ENCODE peak calls at places on chromosomes 4 and X, in five cellular contexts. B is MM.1S, T is endodermal cell, L is mesendoderm, P is NT2/D1. I is an unnamed sample.

GRCh38 chr4:109406337-109406931 is 27.2 kb upstream of the SEC24B start:
- DNase-seq in B (peak), T (peak), L (peak), P (peak), I (peak)

GRCh38 chrX:47992093-47992375 is 11.8 kb downstream of the ZNF182 start:
- DNase-seq in B (no peak), T (no peak), L (no peak), P (no peak), I (no peak)

GRCh38 chrX:31708116-31708515 is 636.3 kb upstream of the FTHL17 start:
- DNase-seq in B (no peak), T (no peak), L (no peak), P (no peak), I (no peak)

GRCh38 chr4:78320353-78320935 is 231.1 kb upstream of the ANXA3 start:
- DNase-seq in B (no peak), T (no peak), L (no peak), P (no peak), I (no peak)

GRCh38 chrX:26851981-26852380 is 611.2 kb downstream of the PPP4R3C start:
- DNase-seq in B (peak), T (no peak), L (peak), P (peak), I (peak)

GRCh38 chr4:147336252-147336651 is 144.6 kb upstream of the EDNRA start:
- DNase-seq in B (no peak), T (no peak), L (no peak), P (no peak), I (no peak)

GRCh38 chr4:123777297-123777859 is 380.8 kb downstream of the SPRY1 start:
- DNase-seq in B (no peak), T (no peak), L (no peak), P (no peak), I (no peak)

GRCh38 chr4:124432500-124432899 is 280.0 kb downstream of the ANKRD50 start:
- DNase-seq in B (no peak), T (no peak), L (no peak), P (no peak), I (no peak)

GRCh38 chr4:54281060-54281781 is 52.1 kb downstream of the PDGFRA start:
- DNase-seq in B (no peak), T (no peak), L (no peak), P (no peak), I (no peak)

GRCh38 chr4:119103263-119103662 is 32.4 kb upstream of the MYOZ2 start:
- DNase-seq in B (no peak), T (no peak), L (peak), P (no peak), I (peak)

GRCh38 chr4:167622481-167623240 is 388.4 kb upstream of the SPOCK3 start:
- DNase-seq in B (peak), T (peak), L (peak), P (peak), I (peak)

GRCh38 chr4:26826721-26827120 is 33.9 kb upstream of the STIM2 start:
- DNase-seq in B (no peak), T (no peak), L (no peak), P (no peak), I (no peak)

GRCh38 chrX:1164322-1165288 is 47.8 kb downstream of the CRLF2 start:
- DNase-seq in B (peak), T (peak), L (no peak), P (no peak), I (no peak)

GRCh38 chrX:116204947-116205346 is 34.4 kb downstream of the AGTR2 start:
- DNase-seq in B (peak), T (no peak), L (peak), P (no peak), I (peak)

GRCh38 chr4:158459085-158459820 is 62.4 kb upstream of the RXFP1 start:
- DNase-seq in B (no peak), T (peak), L (peak), P (no peak), I (no peak)

GRCh38 chr4:46818604-46819003 is 90.4 kb downstream of the COX7B2 start:
- DNase-seq in B (no peak), T (no peak), L (no peak), P (no peak), I (no peak)

GRCh38 chr4:153529646-153530045 is 63.5 kb downstream of the TMEM131L start:
- DNase-seq in B (no peak), T (no peak), L (no peak), P (no peak), I (no peak)

GRCh38 chr4:56995525-56995924 is 16.8 kb downstream of the POLR2B start:
- DNase-seq in B (no peak), T (no peak), L (no peak), P (no peak), I (no peak)

GRCh38 chrX:121871122-121871521 is 823.7 kb downstream of the GLUD2 start:
- DNase-seq in B (no peak), T (no peak), L (no peak), P (no peak), I (no peak)

GRCh38 chr4:52244773-52245360 is 193.8 kb downstream of the SPATA18 start:
- DNase-seq in B (no peak), T (no peak), L (no peak), P (no peak), I (no peak)

GRCh38 chrX:21408776-21409175 is 34.6 kb downstream of the CNKSR2 start:
- DNase-seq in B (no peak), T (no peak), L (no peak), P (no peak), I (no peak)

GRCh38 chr4:185772391-185773093 is 39.5 kb downstream of the SORBS2 start:
- DNase-seq in B (peak), T (no peak), L (no peak), P (no peak), I (no peak)

GRCh38 chr4:133270021-133270570 is 121.0 kb downstream of the PCDH10 start:
- DNase-seq in B (peak), T (peak), L (peak), P (no peak), I (no peak)

GRCh38 chrX:38516196-38516595 is 45.1 kb upstream of the TSPAN7 start:
- DNase-seq in B (no peak), T (no peak), L (no peak), P (no peak), I (no peak)

GRCh38 chr4:173666-174314 is 49.5 kb downstream of the ZNF718 start:
- DNase-seq in B (no peak), T (no peak), L (peak), P (peak), I (no peak)

GRCh38 chr4:158538911-158539310 is 17.2 kb downstream of the RXFP1 start:
- DNase-seq in B (no peak), T (no peak), L (no peak), P (no peak), I (no peak)

GRCh38 chr4:128006592-128006991 is 41.4 kb downstream of the ABHD18 start:
- DNase-seq in B (no peak), T (no peak), L (no peak), P (no peak), I (no peak)

GRCh38 chrX:43350935-43351334 is 305.2 kb upstream of the MAOA start:
- DNase-seq in B (no peak), T (no peak), L (no peak), P (no peak), I (no peak)

GRCh38 chr4:53992785-53993184 is 71.6 kb downstream of the CHIC2 start:
- DNase-seq in B (no peak), T (no peak), L (no peak), P (no peak), I (no peak)

GRCh38 chr4:156790866-156791265 is 180.7 kb downstream of the PDGFC start:
- DNase-seq in B (no peak), T (peak), L (peak), P (peak), I (no peak)

GRCh38 chr4:82201303-82201702 is 172.5 kb downstream of the HNRNPD start:
- DNase-seq in B (no peak), T (no peak), L (no peak), P (no peak), I (no peak)

GRCh38 chr4:150943831-150944230 is 71.3 kb downstream of the LRBA start:
- DNase-seq in B (no peak), T (no peak), L (peak), P (no peak), I (no peak)

GRCh38 chr4:140695483-140695882 is 60.7 kb downstream of the TBC1D9 start:
- DNase-seq in B (no peak), T (no peak), L (no peak), P (no peak), I (no peak)

GRCh38 chr4:153466637-153467153 is 535 bp downstream of the TMEM131L start:
- DNase-seq in B (no peak), T (peak), L (no peak), P (no peak), I (no peak)

GRCh38 chr4:16129336-16129735 is 45.5 kb upstream of the PROM1 start:
- DNase-seq in B (no peak), T (no peak), L (peak), P (no peak), I (no peak)

GRCh38 chr4:110364911-110365520 is 110.9 kb upstream of the ENPEP start:
- DNase-seq in B (no peak), T (no peak), L (no peak), P (no peak), I (no peak)

GRCh38 chr4:87035881-87036509 is 101.2 kb downstream of the AFF1 start:
- DNase-seq in B (no peak), T (no peak), L (no peak), P (no peak), I (no peak)

DNA sequence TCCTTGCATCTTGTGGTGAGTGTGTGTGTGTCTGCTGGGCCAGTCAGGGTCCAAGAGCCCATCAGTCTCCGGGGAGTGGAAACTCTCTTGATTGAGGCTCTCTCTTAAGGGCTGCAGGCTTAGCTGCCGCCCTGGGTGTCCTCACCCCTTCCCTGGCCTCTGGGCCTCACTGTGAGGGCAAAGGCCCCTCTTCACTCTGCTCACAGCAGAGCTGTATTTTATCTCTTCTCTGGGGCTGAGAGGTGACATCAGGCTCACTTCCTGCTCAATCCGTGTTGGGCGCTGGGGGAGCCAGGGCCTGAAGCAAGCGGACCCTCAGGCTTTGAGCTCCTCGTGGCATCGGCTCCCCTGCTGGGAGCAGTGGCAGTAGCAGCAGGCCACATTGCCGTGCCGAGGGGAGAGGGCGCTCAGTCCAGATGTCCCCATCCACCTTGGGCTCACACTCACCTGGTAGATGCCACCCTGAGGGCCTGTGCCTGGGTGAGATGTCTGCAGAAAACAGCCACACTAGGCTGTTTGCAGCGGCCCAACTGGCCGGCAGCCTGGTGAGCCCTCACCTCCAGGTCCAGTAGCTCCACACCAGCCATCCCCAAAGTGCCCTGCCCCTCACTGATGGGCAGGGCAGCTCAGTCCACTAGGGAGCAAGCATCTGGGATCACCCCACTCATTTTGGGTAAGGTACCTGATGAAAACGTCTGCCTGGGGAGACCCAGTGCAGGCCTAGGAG is 24.7 kb upstream of the PRPS1 start:
- DNase-seq in B (no peak), T (no peak), L (no peak), P (no peak), I (no peak)
- H3K9ac ChIP-seq in B (no peak), T (no peak), L (no peak), P (no peak), I (no peak)

DNA sequence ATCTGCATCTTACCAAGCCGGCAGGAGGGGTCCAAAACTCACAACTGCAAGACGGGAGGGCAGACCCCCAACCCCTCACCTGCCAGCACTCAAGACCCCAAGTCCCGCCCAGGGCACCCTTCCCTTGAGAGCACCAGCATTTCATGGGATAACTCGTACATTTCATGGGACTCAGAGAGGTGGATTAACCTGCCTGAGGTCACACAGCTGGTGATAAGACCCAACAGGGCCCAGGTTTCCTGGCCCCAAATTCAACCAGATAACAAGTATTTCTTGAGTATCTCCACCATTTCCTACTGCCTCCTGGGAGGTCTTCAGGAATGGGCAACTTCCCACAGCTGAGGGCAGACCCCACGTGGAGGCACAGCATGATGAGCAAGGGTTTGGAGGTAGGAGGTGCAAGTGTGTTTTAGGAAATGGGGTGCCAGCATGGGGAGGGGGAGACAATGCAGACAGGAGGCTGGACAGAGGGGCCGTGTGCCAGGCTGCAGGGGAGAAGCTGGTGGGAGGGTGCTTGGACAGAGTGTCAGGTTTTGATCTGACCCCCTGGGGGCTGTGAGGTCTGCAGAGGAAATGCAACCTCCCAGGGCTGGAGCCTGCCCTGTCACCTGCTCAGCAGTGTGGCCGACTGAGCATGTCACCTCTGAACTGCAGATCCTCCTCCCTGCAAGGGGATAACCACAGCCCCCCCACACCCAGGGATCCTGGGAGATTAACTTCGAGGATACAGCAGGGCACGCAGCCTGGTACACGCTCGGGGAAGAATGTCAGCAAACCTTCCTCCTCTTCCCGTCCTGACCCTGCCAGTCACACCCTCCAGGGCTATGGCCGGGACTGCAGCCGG is 4.4 kb downstream of the ADRA2C start:
- DNase-seq in B (no peak), T (peak), L (peak), P (no peak), I (no peak)
- H3K9ac ChIP-seq in B (no peak), T (no peak), L (no peak), P (peak), I (no peak)

DNA sequence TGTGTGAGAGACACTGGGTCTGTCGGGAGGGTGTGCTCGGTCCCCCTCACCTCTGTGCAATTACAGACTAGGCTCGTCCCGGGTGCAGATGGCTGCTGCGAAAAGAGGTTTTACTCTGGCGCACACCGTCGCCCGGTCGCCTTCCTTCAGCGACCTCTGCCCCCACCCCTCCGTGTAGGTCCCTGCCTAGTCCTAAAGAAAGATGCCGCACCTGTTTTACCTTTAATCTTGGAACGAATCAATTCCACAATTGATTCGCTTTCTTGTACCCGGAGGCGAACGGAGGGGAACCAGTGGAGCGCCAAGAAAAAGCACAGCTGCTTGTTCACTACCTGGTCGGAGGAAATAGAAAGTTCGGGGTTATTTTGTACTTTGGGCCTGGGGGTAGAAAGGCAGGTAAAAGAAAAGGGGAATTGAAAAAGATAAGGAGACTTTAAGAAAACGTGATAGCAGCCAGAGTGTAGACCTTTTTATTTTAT is 1.2 kb downstream of the NPNT start:
- DNase-seq in B (peak), T (peak), L (no peak), P (no peak), I (no peak)
- H3K9ac ChIP-seq in B (peak), T (no peak), L (no peak), P (peak), I (peak)

DNA sequence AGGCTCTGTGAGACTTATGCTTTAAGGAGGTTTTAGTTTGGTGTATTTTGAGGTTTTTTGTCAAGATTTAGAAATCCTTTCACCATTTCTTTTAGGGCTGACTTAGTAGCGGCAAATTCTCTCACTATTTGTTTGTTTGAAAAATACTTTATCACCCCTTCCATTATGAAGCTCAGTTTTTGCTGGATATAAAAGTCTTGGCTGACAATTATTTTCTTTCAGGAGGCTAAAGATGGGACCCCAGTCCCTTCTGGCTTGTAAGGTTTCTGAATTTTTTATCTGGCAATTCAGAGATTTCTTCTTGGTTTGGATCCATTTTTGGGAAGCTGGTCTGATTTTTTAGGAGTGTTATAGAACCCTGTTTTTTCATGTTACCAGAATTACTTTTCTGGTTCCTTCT is 88.5 kb downstream of the ACTRT1 start:
- DNase-seq in B (no peak), T (no peak), L (no peak), P (no peak), I (no peak)
- H3K9ac ChIP-seq in B (no peak), T (no peak), L (no peak), P (no peak), I (no peak)

GRCh38 chrX:153685751-153686676 is 1.7 kb upstream of the SLC6A8 start:
- DNase-seq in B (no peak), T (peak), L (no peak), P (no peak), I (no peak)
- H3K9ac ChIP-seq in B (no peak), T (no peak), L (no peak), P (peak), I (no peak)

DNA sequence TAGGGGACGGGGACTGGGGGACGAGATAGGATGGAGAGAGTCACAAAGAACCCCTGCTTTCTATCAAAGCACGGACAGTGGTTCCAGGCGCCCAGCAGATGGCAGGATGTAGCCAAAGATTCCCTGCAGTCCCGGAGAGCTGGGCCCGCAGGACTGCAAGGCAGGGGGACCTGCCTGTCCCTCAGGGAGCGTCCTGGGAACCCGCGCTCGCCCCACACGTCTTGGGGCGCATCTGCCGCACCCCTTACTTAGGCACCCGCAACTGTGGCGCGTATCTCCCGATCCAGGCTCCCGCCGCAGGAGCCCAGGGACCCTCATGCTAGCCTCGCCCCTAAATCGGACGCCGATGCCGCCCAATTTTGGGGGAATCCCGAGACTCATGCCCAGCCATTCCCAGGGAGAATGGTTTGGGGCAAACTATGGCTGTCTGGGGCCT is 742 bp upstream of the STK32B start:
- DNase-seq in B (peak), T (peak), L (peak), P (peak), I (peak)
- H3K9ac ChIP-seq in B (peak), T (peak), L (peak), P (peak), I (no peak)

DNA sequence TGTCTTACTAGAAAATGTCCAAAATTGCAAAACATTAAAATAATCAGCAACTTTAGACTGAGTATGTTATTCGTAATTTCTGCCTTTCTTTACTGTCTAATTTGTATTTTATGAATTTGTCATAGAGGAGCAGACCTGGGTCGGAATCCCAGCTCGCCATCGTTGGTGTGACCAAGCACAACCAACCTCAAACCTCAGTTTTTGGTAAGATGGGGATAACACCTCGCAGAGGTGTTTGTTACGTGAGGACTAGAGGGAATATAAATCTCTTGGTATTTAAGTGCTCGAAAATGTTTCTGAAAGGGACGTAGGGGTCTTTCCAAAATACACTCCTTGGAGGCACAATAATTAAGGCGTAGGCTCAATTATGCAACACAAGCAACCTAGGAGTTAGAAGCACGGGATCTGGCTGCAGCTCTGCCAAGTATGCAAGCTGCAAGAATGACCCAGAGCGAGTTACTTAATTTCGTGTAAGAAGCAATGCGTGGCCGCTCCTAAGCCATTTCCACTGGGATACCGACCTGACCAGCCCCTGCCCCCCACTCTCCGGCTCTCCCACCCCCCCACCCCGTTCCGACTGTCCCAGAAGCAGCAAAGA is 602 bp downstream of the ADH5 start:
- DNase-seq in B (peak), T (no peak), L (peak), P (peak), I (no peak)
- H3K9ac ChIP-seq in B (no peak), T (peak), L (peak), P (peak), I (peak)

GRCh38 chr4:6961496-6962210 is 52.0 kb downstream of the TBC1D14 start:
- DNase-seq in B (no peak), T (no peak), L (no peak), P (no peak), I (no peak)
- H3K9ac ChIP-seq in B (no peak), T (no peak), L (no peak), P (peak), I (no peak)

GRCh38 chr4:163666335-163666888 is 171.9 kb downstream of the TMA16 start:
- DNase-seq in B (no peak), T (no peak), L (no peak), P (no peak), I (no peak)
- H3K9ac ChIP-seq in B (no peak), T (no peak), L (no peak), P (no peak), I (no peak)